ENCODE peak calls at places on chromosomes 7 and 10, in nine cellular contexts. S is tibial nerve, Q is sigmoid colon, P is SK-N-SH, I is stomach, Z is ovary, W is suprapubic skin, B is H1, J is transverse colon. E is an unnamed sample.

GRCh38 chr10:97764519-97764931 is 7.3 kb downstream of the SFRP5 start:
- DNase-seq in S (no peak), Q (no peak), P (no peak), I (no peak), Z (no peak), W (no peak), B (no peak), J (no peak), E (no peak)

GRCh38 chr10:124338276-124338915 is 80.3 kb downstream of the OAT start:
- DNase-seq in S (no peak), Q (no peak), P (no peak), I (peak; percentile 1), Z (no peak), W (no peak), B (no peak), J (no peak), E (peak; percentile 4)

GRCh38 chr7:50739744-50740455 is 42.8 kb downstream of the GRB10 start:
- DNase-seq in S (no peak), Q (no peak), P (no peak), I (no peak), Z (no peak), W (no peak), B (no peak), J (no peak), E (no peak)

GRCh38 chr7:132998763-132999162 is 83.1 kb downstream of the CHCHD3 start:
- DNase-seq in S (no peak), Q (no peak), P (no peak), I (no peak), Z (no peak), W (no peak), B (no peak), J (no peak), E (no peak)

GRCh38 chr10:74786126-74786525 is 40.3 kb upstream of the KAT6B start:
- DNase-seq in S (no peak), Q (no peak), P (no peak), I (no peak), Z (no peak), W (no peak), B (no peak), J (no peak), E (no peak)

GRCh38 chr7:108057951-108058391 is 55.0 kb upstream of the LAMB1 start:
- DNase-seq in S (no peak), Q (no peak), P (no peak), I (no peak), Z (no peak), W (no peak), B (no peak), J (no peak), E (no peak)

GRCh38 chr10:103558916-103559315 is 65.4 kb downstream of the NEURL1 start:
- DNase-seq in S (no peak), Q (no peak), P (no peak), I (no peak), Z (no peak), W (no peak), B (no peak), J (no peak), E (no peak)

GRCh38 chr7:132248841-132249590 is 327.3 kb downstream of the PLXNA4 start:
- DNase-seq in S (no peak), Q (no peak), P (no peak), I (no peak), Z (peak; percentile 31), W (no peak), B (no peak), J (no peak), E (no peak)

GRCh38 chr10:77479586-77479985 is 158.0 kb downstream of the KCNMA1 start:
- DNase-seq in S (no peak), Q (no peak), P (no peak), I (no peak), Z (no peak), W (no peak), B (no peak), J (no peak), E (no peak)

GRCh38 chr7:112084506-112084905 is 121.7 kb downstream of the DOCK4 start:
- DNase-seq in S (no peak), Q (no peak), P (no peak), I (peak; percentile 31), Z (no peak), W (no peak), B (no peak), J (no peak), E (no peak)

GRCh38 chr7:117567781-117568180 is 88.0 kb downstream of the CFTR start:
- DNase-seq in S (no peak), Q (no peak), P (no peak), I (no peak), Z (no peak), W (no peak), B (no peak), J (no peak), E (no peak)

GRCh38 chr7:18558503-18558902 is 63.0 kb downstream of the HDAC9 start:
- DNase-seq in S (no peak), Q (no peak), P (no peak), I (no peak), Z (no peak), W (no peak), B (no peak), J (no peak), E (no peak)

GRCh38 chr7:98294798-98295382 is 13.4 kb downstream of the BRI3 start:
- DNase-seq in S (no peak), Q (no peak), P (peak; percentile 93), I (peak; percentile 78), Z (no peak), W (no peak), B (peak; percentile 91), J (peak; percentile 64), E (peak; percentile 77)

GRCh38 chr10:49367600-49367999 is 28.3 kb downstream of the DRGX start:
- DNase-seq in S (no peak), Q (no peak), P (no peak), I (no peak), Z (no peak), W (peak; percentile 32), B (peak; percentile 44), J (no peak), E (peak; percentile 24)

GRCh38 chr10:129545257-129545656 is 78.2 kb downstream of the MGMT start:
- DNase-seq in S (no peak), Q (no peak), P (no peak), I (no peak), Z (no peak), W (no peak), B (no peak), J (no peak), E (no peak)

GRCh38 chr7:30752484-30752883 is 549 bp downstream of the INMT start:
- DNase-seq in S (no peak), Q (no peak), P (no peak), I (no peak), Z (no peak), W (no peak), B (no peak), J (no peak), E (no peak)

GRCh38 chr7:30752979-30753378 is 1.0 kb downstream of the INMT start:
- DNase-seq in S (peak; percentile 83), Q (peak; percentile 95), P (no peak), I (peak; percentile 39), Z (peak; percentile 73), W (no peak), B (no peak), J (peak; percentile 52), E (no peak)

GRCh38 chr7:30754315-30754877 is 2.5 kb downstream of the INMT start:
- DNase-seq in S (no peak), Q (no peak), P (no peak), I (no peak), Z (no peak), W (no peak), B (no peak), J (no peak), E (no peak)

GRCh38 chr7:30757343-30757695 is 5.4 kb downstream of the INMT start:
- DNase-seq in S (no peak), Q (peak; percentile 60), P (no peak), I (no peak), Z (no peak), W (no peak), B (no peak), J (no peak), E (no peak)

DNA sequence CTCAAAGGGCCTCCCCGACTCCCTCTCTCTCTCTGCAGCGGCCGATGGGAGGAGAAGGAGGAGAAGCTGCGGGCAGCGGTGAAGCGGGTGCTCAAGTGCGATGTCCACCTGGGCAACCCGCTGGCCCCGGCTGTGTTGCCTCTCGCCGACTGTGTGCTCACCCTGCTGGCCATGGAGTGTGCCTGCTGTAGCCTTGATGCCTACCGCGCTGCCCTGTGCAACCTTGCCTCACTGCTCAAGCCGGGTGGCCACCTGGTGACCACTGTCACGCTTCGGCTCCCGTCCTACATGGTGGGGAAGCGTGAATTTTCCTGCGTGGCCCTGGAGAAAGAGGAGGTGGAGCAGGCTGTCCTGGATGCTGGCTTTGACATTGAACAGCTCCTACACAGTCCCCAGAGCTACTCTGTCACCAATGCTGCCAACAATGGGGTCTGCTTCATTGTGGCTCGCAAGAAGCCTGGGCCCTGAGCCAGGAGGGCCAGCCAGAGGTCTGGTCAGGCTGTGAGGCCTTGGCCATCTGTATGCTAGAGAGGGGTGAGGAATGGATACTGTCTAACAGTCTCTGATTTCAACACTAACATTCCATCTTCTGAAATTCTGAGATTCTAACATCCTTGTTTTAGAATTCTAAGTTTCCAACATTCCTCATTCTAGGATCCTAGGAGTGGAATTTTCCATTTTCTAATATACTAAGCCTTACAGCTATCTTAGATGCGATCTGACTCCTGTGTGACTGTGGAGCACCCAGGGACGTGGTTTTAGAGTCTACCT is 3.6 kb downstream of the INMT start:
- DNase-seq in S (peak; percentile 24), Q (peak; percentile 93), P (peak; percentile 92), I (no peak), Z (no peak), W (no peak), B (no peak), J (no peak), E (peak; percentile 65)
- H3K4me3 ChIP-seq in S (no peak overlapping the region), Q (no peak overlapping the region), P (no peak overlapping the region), I (no peak overlapping the region), Z (no peak overlapping the region), W (no peak overlapping the region), B (no peak overlapping the region), J (no peak overlapping the region), E (peak overlapping the region; percentile 45)

GRCh38 chr7:1848013-1848640 is 178.1 kb downstream of the ELFN1 start:
- DNase-seq in S (no peak), Q (peak; percentile 54), P (no peak), I (no peak), Z (no peak), W (no peak), B (no peak), J (no peak), E (no peak)
- TF ChIP-seq EP300 in S (no peak), Q (no peak), P (no peak), I (no peak), Z (no peak), W (no peak), B (no peak), J (no peak), E (no peak)

DNA sequence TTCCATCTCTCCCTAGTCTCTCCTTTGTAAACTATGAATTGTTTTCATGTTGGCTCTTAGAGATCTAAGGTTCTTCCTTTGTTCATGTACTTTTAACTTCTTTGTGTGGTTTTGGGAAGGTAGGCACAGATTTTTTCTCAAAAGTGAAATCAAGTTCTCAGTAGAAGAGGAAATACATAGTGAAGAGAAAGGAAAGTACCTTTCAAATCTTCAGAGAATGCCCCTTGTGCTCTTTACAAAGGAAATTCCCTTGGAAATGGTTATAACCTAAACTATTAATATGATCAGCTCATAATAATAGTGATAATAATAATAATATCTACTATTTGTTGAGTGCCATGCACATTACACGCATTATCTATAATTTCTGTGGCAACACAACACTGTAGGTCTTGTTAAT is 318.5 kb downstream of the PRPF18 start:
- DNase-seq in S (no peak), Q (no peak), P (no peak), I (no peak), Z (no peak), W (no peak), B (no peak), J (no peak), E (no peak)
- H3K4me3 ChIP-seq in S (no peak overlapping the region), Q (no peak overlapping the region), P (no peak overlapping the region), I (no peak overlapping the region), Z (no peak overlapping the region), W (no peak overlapping the region), B (no peak overlapping the region), J (no peak overlapping the region), E (no peak overlapping the region)

GRCh38 chr10:22710139-22710745 is 4.1 kb downstream of the PIP4K2A start:
- DNase-seq in S (no peak), Q (no peak), P (no peak), I (no peak), Z (no peak), W (no peak), B (no peak), J (no peak), E (no peak)
- TF ChIP-seq EP300 in S (no peak), Q (no peak), P (no peak), I (no peak), Z (no peak), W (no peak), B (no peak), J (no peak), E (no peak)

E was measured in upper lobe of left lung.